ENCODE peak calls at places on chromosomes 12 and 14, in five cellular contexts. H is aorta, C is colonic mucosa, O is body of pancreas, R is iPS DF 6.9. D is an unnamed sample.

GRCh38 chr12:52815161-52815560 is 1.2 kb upstream of the KRT4 start:
- DNase-seq in H (no peak), C (no peak), O (no peak), R (no peak), D (no peak)

GRCh38 chr14:22002860-22003284 is 329.3 kb upstream of the OR4E1 start:
- DNase-seq in H (no peak), C (no peak), O (no peak), R (peak; percentile 50), D (no peak)

GRCh38 chr14:63840981-63841380 is 11.8 kb upstream of the SYNE2 start:
- DNase-seq in H (no peak), C (peak; percentile 64), O (no peak), R (no peak), D (peak; percentile 64)

GRCh38 chr14:103418508-103418818 is 33.2 kb downstream of the MARK3 start:
- DNase-seq in H (no peak), C (no peak), O (peak; percentile 38), R (no peak), D (no peak)

GRCh38 chr14:24132061-24132685 is 1.7 kb downstream of the FITM1 start:
- DNase-seq in H (peak; percentile 36), C (no peak), O (peak; percentile 82), R (no peak), D (no peak)

GRCh38 chr12:124399622-124400021 is 104.7 kb downstream of the RFLNA start:
- DNase-seq in H (peak; percentile 60), C (peak; percentile 64), O (no peak), R (no peak), D (peak; percentile 79)

GRCh38 chr14:103657466-103657865 is 28.5 kb downstream of the KLC1 start:
- DNase-seq in H (peak; percentile 52), C (no peak), O (peak; percentile 14), R (no peak), D (no peak)

GRCh38 chr14:89000007-89000942 is 175.8 kb downstream of the TTC8 start:
- DNase-seq in H (peak; percentile 74), C (peak; percentile 55), O (peak; percentile 56), R (no peak), D (peak; percentile 49)

GRCh38 chr14:100304825-100305445 is 1.3 kb downstream of the SLC25A29 start:
- DNase-seq in H (peak; percentile 69), C (peak; percentile 83), O (peak; percentile 88), R (no peak), D (peak; percentile 76)

GRCh38 chr14:54330876-54331275 is 65.9 kb upstream of the CDKN3 start:
- DNase-seq in H (no peak), C (no peak), O (no peak), R (no peak), D (no peak)

GRCh38 chr12:21566907-21567355 is 37.7 kb downstream of the GYS2 start:
- DNase-seq in H (no peak), C (no peak), O (no peak), R (no peak), D (no peak)

GRCh38 chr12:45401008-45401407 is 185.1 kb downstream of the ANO6 start:
- DNase-seq in H (no peak), C (no peak), O (peak; percentile 25), R (no peak), D (no peak)

GRCh38 chr12:56565510-56566101 is 44.0 kb downstream of the RBMS2 start:
- DNase-seq in H (peak; percentile 80), C (peak; percentile 76), O (peak; percentile 57), R (peak; percentile 5), D (peak; percentile 87)

GRCh38 chr12:17062296-17063061 is 456.5 kb upstream of the LMO3 start:
- DNase-seq in H (no peak), C (no peak), O (no peak), R (no peak), D (no peak)

GRCh38 chr14:52025952-52026510 is 36.7 kb downstream of the RTRAF start:
- DNase-seq in H (no peak), C (no peak), O (no peak), R (no peak), D (no peak)

GRCh38 chr14:72801841-72802587 is 91.9 kb downstream of the DPF3 start:
- DNase-seq in H (no peak), C (no peak), O (no peak), R (no peak), D (no peak)

GRCh38 chr14:34610101-34610500 is 19.8 kb downstream of the SNX6 start:
- DNase-seq in H (no peak), C (no peak), O (no peak), R (no peak), D (no peak)

GRCh38 chr12:12024958-12025682 is 45.6 kb upstream of the BCL2L14 start:
- DNase-seq in H (no peak), C (peak; percentile 85), O (no peak), R (no peak), D (no peak)

GRCh38 chr12:11706509-11707331 is 57.2 kb downstream of the ETV6 start:
- DNase-seq in H (no peak), C (no peak), O (peak; percentile 63), R (no peak), D (no peak)

GRCh38 chr12:113955109-113955970 is 10.8 kb downstream of the RBM19 start:
- DNase-seq in H (no peak), C (peak; percentile 41), O (peak; percentile 13), R (no peak), D (no peak)

GRCh38 chr12:13288501-13288900 is 92.0 kb downstream of the EMP1 start:
- DNase-seq in H (no peak), C (no peak), O (no peak), R (no peak), D (no peak)

GRCh38 chr12:89183985-89184435 is 168.3 kb downstream of the DUSP6 start:
- DNase-seq in H (peak; percentile 62), C (peak; percentile 33), O (peak; percentile 46), R (no peak), D (peak; percentile 61)

GRCh38 chr12:101459642-101460346 is 15.3 kb upstream of the SPIC start:
- DNase-seq in H (no peak), C (peak; percentile 29), O (peak; percentile 14), R (no peak), D (no peak)

GRCh38 chr12:64404470-64405446 is 566 bp downstream of the XPOT start:
- DNase-seq in H (peak; percentile 78), C (peak; percentile 57), O (peak; percentile 63), R (no peak), D (peak; percentile 60)

GRCh38 chr14:55126932-55127490 is 2.0 kb upstream of the LGALS3 start:
- DNase-seq in H (no peak), C (peak; percentile 49), O (no peak), R (no peak), D (no peak)

GRCh38 chr12:95143784-95144205 is 70.4 kb upstream of the NR2C1 start:
- DNase-seq in H (no peak), C (no peak), O (no peak), R (no peak), D (no peak)

GRCh38 chr12:10130042-10130441 is at the start of gene CLEC7A:
- DNase-seq in H (no peak), C (no peak), O (no peak), R (no peak), D (no peak)

GRCh38 chr12:94297876-94298520 is 149.6 kb downstream of the PLXNC1 start:
- DNase-seq in H (no peak), C (no peak), O (no peak), R (no peak), D (no peak)

GRCh38 chr14:105300542-105301102 is at the start of gene BRF1:
- DNase-seq in H (peak; percentile 97), C (peak; percentile 95), O (peak; percentile 96), R (peak; percentile 77), D (peak; percentile 98)

GRCh38 chr14:103730490-103731035 is 15.0 kb downstream of the ZFYVE21 start:
- DNase-seq in H (no peak), C (no peak), O (peak; percentile 96), R (no peak), D (peak; percentile 51)

GRCh38 chr14:20516921-20517320 is 11.6 kb downstream of the RNASE10 start:
- DNase-seq in H (no peak), C (no peak), O (no peak), R (no peak), D (no peak)

GRCh38 chr12:133236144-133236543 is 467 bp upstream of the ANHX start:
- DNase-seq in H (no peak), C (no peak), O (no peak), R (no peak), D (no peak)
- H3K9me3 ChIP-seq in H (no peaks in the 10 kb centered on the region), C (no peaks in the 10 kb centered on the region), O (no peaks in the 10 kb centered on the region), R (peaks cover 26% of the 10 kb centered on the region), D (no peaks in the 10 kb centered on the region)

GRCh38 chr12:92595663-92596062 is 107.1 kb upstream of the PLEKHG7 start:
- DNase-seq in H (no peak), C (no peak), O (no peak), R (no peak), D (no peak)

GRCh38 chr12:92600052-92600451 is 102.7 kb upstream of the PLEKHG7 start:
- DNase-seq in H (no peak), C (no peak), O (no peak), R (no peak), D (no peak)

GRCh38 chr12:92597997-92598396 is 104.8 kb upstream of the PLEKHG7 start:
- DNase-seq in H (no peak), C (no peak), O (no peak), R (no peak), D (no peak)

GRCh38 chr12:92596388-92596787 is 106.4 kb upstream of the PLEKHG7 start:
- DNase-seq in H (no peak), C (no peak), O (no peak), R (no peak), D (no peak)

DNA sequence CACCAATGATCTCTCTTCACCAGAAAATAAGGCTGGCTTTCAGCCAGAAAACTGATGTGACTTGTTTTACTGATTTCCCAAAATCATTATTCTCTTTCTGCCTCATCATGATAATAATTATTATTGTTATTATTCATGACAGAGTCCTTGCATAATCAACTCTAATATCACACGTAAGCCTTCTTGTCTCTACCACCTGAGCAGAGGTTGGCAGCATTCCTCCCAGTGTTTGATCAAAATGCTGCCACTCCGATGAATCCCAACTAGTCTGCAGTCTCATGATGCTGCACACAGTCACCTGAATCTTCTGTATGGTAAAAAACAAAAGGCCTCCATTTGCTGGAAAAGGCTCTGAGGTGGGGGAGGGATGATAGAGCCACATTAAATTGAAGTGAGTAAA is 105.7 kb upstream of the PLEKHG7 start:
- DNase-seq in H (no peak), C (no peak), O (no peak), R (no peak), D (no peak)
- H3K9me3 ChIP-seq in H (peaks cover 3% of the 10 kb centered on the region), C (no peaks in the 10 kb centered on the region), O (no peaks in the 10 kb centered on the region), R (no peaks in the 10 kb centered on the region), D (peaks cover 4% of the 10 kb centered on the region)

GRCh38 chr14:97536421-97536820 is 739.2 kb downstream of the VRK1 start:
- DNase-seq in H (no peak), C (no peak), O (no peak), R (no peak), D (no peak)
- H3K9me3 ChIP-seq in H (peaks cover 2% of the 10 kb centered on the region), C (no peaks in the 10 kb centered on the region), O (no peaks in the 10 kb centered on the region), R (no peaks in the 10 kb centered on the region), D (no peaks in the 10 kb centered on the region)

GRCh38 chr12:132029503-132030300 is 80.0 kb downstream of the EP400 start:
- DNase-seq in H (no peak), C (no peak), O (no peak), R (no peak), D (no peak)

GRCh38 chr12:132027636-132028035 is 77.9 kb downstream of the EP400 start:
- DNase-seq in H (no peak), C (no peak), O (no peak), R (no peak), D (no peak)

GRCh38 chr12:132026796-132027500 is 77.2 kb downstream of the EP400 start:
- DNase-seq in H (no peak), C (no peak), O (no peak), R (no peak), D (no peak)

GRCh38 chr12:132026061-132026795 is 76.5 kb downstream of the EP400 start:
- DNase-seq in H (no peak), C (no peak), O (no peak), R (no peak), D (no peak)

GRCh38 chr12:132028111-132028510 is 78.4 kb downstream of the EP400 start:
- DNase-seq in H (no peak), C (no peak), O (no peak), R (no peak), D (no peak)
- H3K9me3 ChIP-seq in H (no peaks in the 10 kb centered on the region), C (no peaks in the 10 kb centered on the region), O (no peaks in the 10 kb centered on the region), R (no peaks in the 10 kb centered on the region), D (no peaks in the 10 kb centered on the region)

D was measured in right cardiac atrium.